ENCODE peak calls at places on chromosomes 12 and 14, in seven cellular contexts. I, H, G, C, T, E and B are unnamed samples.

GRCh38 chr12:80761818-80762217 is 45.1 kb downstream of the MYF5 start:
- DNase-seq in I (no peak), H (no peak), G (peak), C (no peak), T (peak), E (no peak), B (no peak)

GRCh38 chr12:123075092-123075491 is 75.8 kb downstream of the PITPNM2 start:
- DNase-seq in I (no peak), H (no peak), G (no peak), C (no peak), T (no peak), E (peak), B (no peak)

GRCh38 chr12:5768171-5768879 is 176.7 kb downstream of the ANO2 start:
- DNase-seq in I (no peak), H (no peak), G (no peak), C (no peak), T (no peak), E (no peak), B (no peak)

GRCh38 chr12:109157986-109158385 is 41.6 kb downstream of the ACACB start:
- DNase-seq in I (no peak), H (no peak), G (no peak), C (no peak), T (no peak), E (no peak), B (no peak)

GRCh38 chr14:92316937-92317336 is 6.0 kb upstream of the SLC24A4 start:
- DNase-seq in I (peak), H (no peak), G (no peak), C (no peak), T (no peak), E (peak), B (no peak)

GRCh38 chr12:84995646-84996045 is 40.4 kb downstream of the TSPAN19 start:
- DNase-seq in I (no peak), H (no peak), G (peak), C (no peak), T (no peak), E (no peak), B (no peak)

GRCh38 chr14:75514673-75515630 is 7.3 kb upstream of the BATF start:
- DNase-seq in I (peak), H (peak), G (peak), C (no peak), T (no peak), E (peak), B (peak)

GRCh38 chr12:64036414-64036813 is 185.7 kb downstream of the KICS2 start:
- DNase-seq in I (no peak), H (no peak), G (no peak), C (no peak), T (no peak), E (no peak), B (no peak)

GRCh38 chr14:71397371-71397770 is 490.1 kb downstream of the PCNX1 start:
- DNase-seq in I (no peak), H (no peak), G (no peak), C (no peak), T (no peak), E (no peak), B (no peak)

GRCh38 chr12:112870267-112870980 is 36.3 kb upstream of the OAS1 start:
- DNase-seq in I (no peak), H (no peak), G (no peak), C (no peak), T (no peak), E (no peak), B (no peak)

GRCh38 chr12:16950041-16950677 is 344.2 kb upstream of the LMO3 start:
- DNase-seq in I (peak), H (peak), G (no peak), C (peak), T (no peak), E (no peak), B (no peak)

GRCh38 chr12:9335867-9336266 is 127.7 kb upstream of the PZP start:
- DNase-seq in I (no peak), H (no peak), G (no peak), C (no peak), T (no peak), E (no peak), B (no peak)

GRCh38 chr14:35044939-35045797 is 904 bp upstream of the FAM177A1 start:
- DNase-seq in I (no peak), H (no peak), G (peak), C (no peak), T (no peak), E (peak), B (no peak)
- H4K8ac ChIP-seq in I (no peak), H (no peak), G (peak), C (no peak), T (no peak), E (peak), B (no peak)

DNA sequence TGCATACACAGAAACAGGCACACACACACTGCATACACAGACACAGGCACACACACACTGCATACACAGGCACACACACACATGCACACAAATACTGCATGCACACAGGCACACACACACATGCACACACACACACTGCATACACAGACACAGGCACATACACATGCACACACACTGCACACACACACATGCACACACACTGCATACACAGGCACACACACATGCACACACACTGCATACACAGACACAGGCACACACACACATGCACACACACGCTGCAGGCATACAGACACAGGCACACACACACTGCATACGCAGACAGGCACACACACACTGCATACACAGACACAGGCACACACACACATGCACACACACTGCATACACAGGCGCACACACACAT is 32.7 kb upstream of the BTBD6 start:
- DNase-seq in I (no peak), H (no peak), G (no peak), C (no peak), T (no peak), E (no peak), B (no peak)
- H3K4me2 ChIP-seq in I (no peak), H (no peak), G (no peak), C (no peak), T (no peak), E (no peak), B (no peak)

GRCh38 chr12:120980800-120981368 is 2.5 kb downstream of the HNF1A start:
- DNase-seq in I (no peak), H (no peak), G (no peak), C (no peak), T (no peak), E (no peak), B (no peak)
- H4K8ac ChIP-seq in I (no peak), H (no peak), G (no peak), C (no peak), T (no peak), E (no peak), B (no peak)

GRCh38 chr14:65926935-65927700 is 514.6 kb downstream of the FUT8 start:
- DNase-seq in I (peak), H (no peak), G (no peak), C (no peak), T (no peak), E (no peak), B (no peak)

GRCh38 chr14:65927871-65928270 is 515.3 kb downstream of the FUT8 start:
- DNase-seq in I (peak), H (no peak), G (no peak), C (no peak), T (no peak), E (peak), B (no peak)

GRCh38 chr14:65928995-65929394 is 516.5 kb downstream of the FUT8 start:
- DNase-seq in I (no peak), H (no peak), G (no peak), C (no peak), T (no peak), E (no peak), B (no peak)

GRCh38 chr14:65922166-65922565 is 509.6 kb downstream of the FUT8 start:
- DNase-seq in I (no peak), H (no peak), G (no peak), C (no peak), T (no peak), E (no peak), B (no peak)

DNA sequence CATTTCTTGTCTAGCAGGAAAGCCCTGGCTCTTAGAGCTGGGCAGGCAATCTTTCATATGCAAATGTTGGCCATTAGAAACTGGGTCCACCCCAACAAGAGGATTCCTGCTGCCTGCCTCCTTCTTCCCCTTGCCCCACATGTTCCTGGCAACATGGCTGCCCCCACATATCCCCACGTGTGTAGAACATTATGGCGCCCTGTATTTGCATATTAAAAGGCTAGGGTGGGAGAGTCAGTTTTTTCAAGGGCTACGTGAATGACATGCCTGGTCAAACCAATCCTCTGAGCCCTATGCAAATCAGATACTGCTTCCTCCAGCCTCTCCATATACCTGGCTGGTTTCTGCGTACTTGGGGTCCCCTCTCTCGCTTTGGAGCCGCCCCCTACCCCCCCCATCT is 514.0 kb downstream of the FUT8 start:
- DNase-seq in I (peak), H (peak), G (no peak), C (no peak), T (no peak), E (no peak), B (peak)
- H3K4me2 ChIP-seq in I (no peak), H (peak), G (no peak), C (no peak), T (no peak), E (no peak), B (peak)

GRCh38 chr12:52582971-52583456 is 9.4 kb upstream of the KRT74 start:
- DNase-seq in I (peak), H (peak), G (peak), C (peak), T (peak), E (peak), B (peak)
- H4K8ac ChIP-seq in I (no peak), H (no peak), G (no peak), C (no peak), T (no peak), E (no peak), B (peak)

GRCh38 chr14:57749267-57749666 is 116.6 kb downstream of the SLC35F4 start:
- DNase-seq in I (no peak), H (no peak), G (no peak), C (no peak), T (no peak), E (peak), B (no peak)
- H3K4me2 ChIP-seq in I (no peak), H (no peak), G (no peak), C (no peak), T (no peak), E (no peak), B (no peak)

GRCh38 chr14:62329427-62329826 is 567.2 kb downstream of the SNAPC1 start:
- DNase-seq in I (no peak), H (no peak), G (peak), C (no peak), T (peak), E (no peak), B (no peak)
- H4K8ac ChIP-seq in I (no peak), H (no peak), G (no peak), C (no peak), T (no peak), E (no peak), B (no peak)

DNA sequence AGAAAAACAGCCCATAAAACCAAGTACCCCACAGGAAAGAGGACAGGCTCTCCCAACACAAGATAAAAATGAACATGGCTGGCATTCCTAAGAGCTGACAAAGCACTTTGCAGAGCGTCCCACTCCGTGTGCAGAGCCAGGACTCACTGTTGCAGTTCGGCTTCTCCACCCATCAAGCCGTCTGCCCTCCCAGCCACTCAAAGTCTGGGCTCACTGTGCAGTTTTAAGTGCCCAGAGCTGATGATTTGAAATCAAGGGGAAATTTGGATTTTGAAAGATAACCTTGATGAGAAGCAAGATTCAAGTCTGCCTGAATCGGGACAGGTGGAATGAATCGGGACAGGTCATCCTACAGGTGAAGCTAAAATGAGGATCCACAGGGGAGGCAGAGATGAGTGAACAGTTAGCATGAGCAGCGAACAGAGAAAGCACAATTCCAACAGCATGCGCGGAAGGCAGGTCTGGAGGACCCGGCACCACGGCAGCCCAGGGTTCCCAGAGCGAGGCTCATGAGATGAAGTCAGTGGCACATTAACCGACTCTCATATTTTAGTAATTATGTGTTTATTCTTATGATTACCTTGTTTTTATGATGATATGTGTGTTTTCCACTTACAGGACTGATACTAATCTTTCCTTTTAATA is 39.8 kb upstream of the GPR68 start:
- DNase-seq in I (peak), H (no peak), G (peak), C (no peak), T (peak), E (peak), B (no peak)
- H3K4me2 ChIP-seq in I (no peak), H (no peak), G (no peak), C (no peak), T (no peak), E (peak), B (no peak)

DNA sequence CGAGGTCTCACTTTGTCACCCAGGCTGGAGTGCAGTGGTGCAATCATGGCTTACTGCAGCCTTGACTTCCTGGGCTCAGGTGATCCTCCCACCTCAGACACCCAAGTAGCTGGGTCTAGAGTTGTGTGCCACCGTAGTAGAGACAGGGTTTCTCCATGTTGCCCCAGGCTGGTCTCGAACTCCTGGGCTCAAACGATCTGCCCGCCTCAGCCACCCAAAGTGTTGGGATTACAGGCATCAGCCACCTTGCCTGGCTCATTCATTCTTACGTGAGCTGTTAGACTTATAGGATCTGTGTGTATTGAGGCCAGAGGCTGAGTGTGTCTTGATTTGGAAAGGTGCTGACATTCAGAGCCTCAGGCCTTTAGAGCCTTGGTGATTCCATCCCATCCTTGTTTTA is 128.1 kb downstream of the SLC25A47 start:
- DNase-seq in I (no peak), H (no peak), G (no peak), C (no peak), T (no peak), E (no peak), B (no peak)
- H4K8ac ChIP-seq in I (no peak), H (no peak), G (no peak), C (no peak), T (no peak), E (no peak), B (no peak)

DNA sequence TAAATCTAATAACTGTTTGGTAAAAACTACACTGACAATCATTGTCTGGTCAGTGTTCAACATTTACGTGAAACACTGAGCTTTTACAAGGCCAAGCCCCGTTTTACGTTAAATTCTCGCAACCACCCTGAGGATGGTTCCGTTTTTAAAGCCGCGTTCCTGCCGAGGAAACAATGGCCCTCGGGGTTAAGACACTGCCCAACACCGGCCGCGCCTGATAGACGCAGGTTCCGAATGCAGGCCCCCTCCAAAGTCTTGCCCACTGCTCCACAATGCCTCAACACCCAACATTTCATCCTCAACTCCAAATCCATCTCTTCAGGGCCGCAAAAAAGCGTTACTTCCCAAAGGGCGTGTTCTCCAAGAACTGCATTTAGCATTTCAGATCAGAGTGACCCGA is 953 bp upstream of the SNRPF start:
- DNase-seq in I (no peak), H (no peak), G (no peak), C (no peak), T (no peak), E (no peak), B (no peak)
- H3K4me2 ChIP-seq in I (peak), H (peak), G (no peak), C (peak), T (no peak), E (peak), B (peak)